ENCODE peak calls at places on chromosomes 16 and 17, in eight cellular contexts. One of them, this sample, is unnamed.

GRCh38 chr17:67902531-67903231 is 77.4 kb downstream of the BPTF start:
- DNase-seq in GM06990: no peak
- DNase-seq in DND-41: no peak
- DNase-seq in neural crest cell: peak
- DNase-seq in dorsolateral prefrontal cortex: no peak
- DNase-seq in Peyer's patch: no peak
- DNase-seq in endodermal cell: no peak
- DNase-seq in H1: no peak
- DNase-seq in this sample: no peak

GRCh38 chr16:77657016-77657415 is 65.3 kb upstream of the NUDT7 start:
- DNase-seq in DND-41: no peak
- DNase-seq in dorsolateral prefrontal cortex: no peak
- DNase-seq in neural crest cell: no peak
- DNase-seq in GM06990: no peak
- DNase-seq in H1: no peak
- DNase-seq in Peyer's patch: no peak
- DNase-seq in endodermal cell: peak
- DNase-seq in this sample: no peak

GRCh38 chr17:48373882-48374281 is 56.1 kb downstream of the SKAP1 start:
- DNase-seq in DND-41: no peak
- DNase-seq in dorsolateral prefrontal cortex: no peak
- DNase-seq in GM06990: no peak
- DNase-seq in H1: no peak
- DNase-seq in neural crest cell: no peak
- DNase-seq in endodermal cell: no peak
- DNase-seq in Peyer's patch: no peak
- DNase-seq in this sample: no peak

GRCh38 chr17:8326591-8327583 is 12.8 kb upstream of the ODF4 start:
- DNase-seq in neural crest cell: peak
- DNase-seq in Peyer's patch: no peak
- DNase-seq in dorsolateral prefrontal cortex: no peak
- DNase-seq in GM06990: no peak
- DNase-seq in H1: no peak
- DNase-seq in endodermal cell: peak
- DNase-seq in DND-41: no peak
- DNase-seq in this sample: no peak

GRCh38 chr17:8887834-8888703 is 20.6 kb upstream of the PIK3R6 start:
- DNase-seq in H1: no peak
- DNase-seq in Peyer's patch: no peak
- DNase-seq in dorsolateral prefrontal cortex: no peak
- DNase-seq in GM06990: no peak
- DNase-seq in DND-41: no peak
- DNase-seq in neural crest cell: peak
- DNase-seq in endodermal cell: peak
- DNase-seq in this sample: no peak

GRCh38 chr17:30600830-30601494 is 123.8 kb downstream of the GOSR1 start:
- DNase-seq in GM06990: peak
- DNase-seq in DND-41: peak
- DNase-seq in endodermal cell: no peak
- DNase-seq in dorsolateral prefrontal cortex: no peak
- DNase-seq in neural crest cell: no peak
- DNase-seq in Peyer's patch: no peak
- DNase-seq in H1: no peak
- DNase-seq in this sample: no peak

GRCh38 chr17:55727920-55728319 is 5.3 kb upstream of the TMEM100 start:
- DNase-seq in DND-41: no peak
- DNase-seq in endodermal cell: no peak
- DNase-seq in neural crest cell: no peak
- DNase-seq in GM06990: no peak
- DNase-seq in dorsolateral prefrontal cortex: no peak
- DNase-seq in Peyer's patch: no peak
- DNase-seq in H1: no peak
- DNase-seq in this sample: no peak

GRCh38 chr17:59829217-59830006 is 63.3 kb downstream of the TUBD1 start:
- DNase-seq in neural crest cell: no peak
- DNase-seq in endodermal cell: no peak
- DNase-seq in dorsolateral prefrontal cortex: no peak
- DNase-seq in H1: no peak
- DNase-seq in GM06990: peak
- DNase-seq in Peyer's patch: no peak
- DNase-seq in DND-41: peak
- DNase-seq in this sample: no peak

GRCh38 chr17:60695960-60696359 is 18.3 kb downstream of the BCAS3 start:
- DNase-seq in Peyer's patch: no peak
- DNase-seq in DND-41: no peak
- DNase-seq in endodermal cell: peak
- DNase-seq in neural crest cell: no peak
- DNase-seq in H1: no peak
- DNase-seq in dorsolateral prefrontal cortex: no peak
- DNase-seq in GM06990: no peak
- DNase-seq in this sample: no peak

GRCh38 chr16:14957576-14958322 is 17.1 kb upstream of the PDXDC1 start:
- DNase-seq in GM06990: peak
- DNase-seq in dorsolateral prefrontal cortex: no peak
- DNase-seq in Peyer's patch: no peak
- DNase-seq in neural crest cell: no peak
- DNase-seq in H1: no peak
- DNase-seq in endodermal cell: peak
- DNase-seq in DND-41: no peak
- DNase-seq in this sample: no peak

GRCh38 chr17:7022791-7023571 is at the start of gene BCL6B:
- DNase-seq in neural crest cell: no peak
- DNase-seq in DND-41: no peak
- DNase-seq in GM06990: no peak
- DNase-seq in Peyer's patch: no peak
- DNase-seq in H1: no peak
- DNase-seq in dorsolateral prefrontal cortex: no peak
- DNase-seq in endodermal cell: peak
- DNase-seq in this sample: no peak

GRCh38 chr16:49462989-49463371 is 89.4 kb downstream of the C16orf78 start:
- DNase-seq in GM06990: no peak
- DNase-seq in H1: no peak
- DNase-seq in DND-41: peak
- DNase-seq in neural crest cell: no peak
- DNase-seq in dorsolateral prefrontal cortex: no peak
- DNase-seq in Peyer's patch: peak
- DNase-seq in endodermal cell: peak
- DNase-seq in this sample: peak

GRCh38 chr17:36675250-36675649 is 73.9 kb downstream of the MRM1 start:
- DNase-seq in DND-41: peak
- DNase-seq in neural crest cell: no peak
- DNase-seq in GM06990: no peak
- DNase-seq in dorsolateral prefrontal cortex: no peak
- DNase-seq in H1: no peak
- DNase-seq in endodermal cell: no peak
- DNase-seq in Peyer's patch: peak
- DNase-seq in this sample: no peak

GRCh38 chr17:81715872-81716673 is 4.0 kb downstream of the SLC25A10 start:
- DNase-seq in neural crest cell: no peak
- DNase-seq in H1: no peak
- DNase-seq in GM06990: no peak
- DNase-seq in DND-41: no peak
- DNase-seq in Peyer's patch: no peak
- DNase-seq in endodermal cell: no peak
- DNase-seq in dorsolateral prefrontal cortex: no peak
- DNase-seq in this sample: no peak

GRCh38 chr17:80101946-80102706 is 745 bp downstream of the GAA start:
- DNase-seq in DND-41: peak
- DNase-seq in neural crest cell: no peak
- DNase-seq in GM06990: no peak
- DNase-seq in endodermal cell: no peak
- DNase-seq in H1: no peak
- DNase-seq in Peyer's patch: peak
- DNase-seq in dorsolateral prefrontal cortex: no peak
- DNase-seq in this sample: no peak

GRCh38 chr17:74785096-74785980 is 9.2 kb upstream of the NAT9 start:
- DNase-seq in endodermal cell: no peak
- DNase-seq in DND-41: no peak
- DNase-seq in neural crest cell: no peak
- DNase-seq in Peyer's patch: no peak
- DNase-seq in GM06990: no peak
- DNase-seq in H1: no peak
- DNase-seq in dorsolateral prefrontal cortex: no peak
- DNase-seq in this sample: no peak

GRCh38 chr16:80824623-80825364 is 20.4 kb upstream of the CDYL2 start:
- DNase-seq in dorsolateral prefrontal cortex: no peak
- DNase-seq in H1: no peak
- DNase-seq in endodermal cell: peak
- DNase-seq in Peyer's patch: peak
- DNase-seq in neural crest cell: peak
- DNase-seq in DND-41: peak
- DNase-seq in GM06990: no peak
- DNase-seq in this sample: no peak

GRCh38 chr17:8119575-8120519 is 1.5 kb upstream of the ALOXE3 start:
- DNase-seq in neural crest cell: peak
- DNase-seq in H1: peak
- DNase-seq in endodermal cell: peak
- DNase-seq in GM06990: peak
- DNase-seq in DND-41: peak
- DNase-seq in Peyer's patch: peak
- DNase-seq in dorsolateral prefrontal cortex: peak
- DNase-seq in this sample: peak

GRCh38 chr16:20868890-20869289 is 31.3 kb downstream of the DCUN1D3 start:
- DNase-seq in Peyer's patch: peak
- DNase-seq in dorsolateral prefrontal cortex: peak
- DNase-seq in neural crest cell: no peak
- DNase-seq in H1: no peak
- DNase-seq in DND-41: no peak
- DNase-seq in endodermal cell: peak
- DNase-seq in GM06990: no peak
- DNase-seq in this sample: no peak

GRCh38 chr17:7043544-7044268 is at the start of gene SLC16A11:
- DNase-seq in neural crest cell: no peak
- DNase-seq in H1: no peak
- DNase-seq in Peyer's patch: peak
- DNase-seq in dorsolateral prefrontal cortex: no peak
- DNase-seq in endodermal cell: peak
- DNase-seq in GM06990: peak
- DNase-seq in DND-41: no peak
- DNase-seq in this sample: no peak

GRCh38 chr16:16143038-16143763 is 80.1 kb downstream of the ABCC6 start:
- DNase-seq in Peyer's patch: peak
- DNase-seq in DND-41: peak
- DNase-seq in H1: no peak
- DNase-seq in GM06990: no peak
- DNase-seq in dorsolateral prefrontal cortex: no peak
- DNase-seq in neural crest cell: no peak
- DNase-seq in endodermal cell: peak
- DNase-seq in this sample: no peak
- TF ChIP-seq CTCF in Peyer's patch: peak
- TF ChIP-seq CTCF in DND-41: peak
- TF ChIP-seq CTCF in H1: peak
- TF ChIP-seq CTCF in GM06990: peak
- TF ChIP-seq CTCF in dorsolateral prefrontal cortex: no peak
- TF ChIP-seq CTCF in neural crest cell: peak
- TF ChIP-seq CTCF in endodermal cell: peak
- TF ChIP-seq CTCF in this sample: no peak

GRCh38 chr16:66115373-66115772 is 251.1 kb upstream of the CDH5 start:
- DNase-seq in Peyer's patch: no peak
- DNase-seq in DND-41: no peak
- DNase-seq in neural crest cell: no peak
- DNase-seq in endodermal cell: no peak
- DNase-seq in H1: no peak
- DNase-seq in dorsolateral prefrontal cortex: no peak
- DNase-seq in GM06990: no peak
- DNase-seq in this sample: no peak

GRCh38 chr16:66120656-66121055 is 245.8 kb upstream of the CDH5 start:
- DNase-seq in GM06990: no peak
- DNase-seq in endodermal cell: no peak
- DNase-seq in DND-41: no peak
- DNase-seq in dorsolateral prefrontal cortex: no peak
- DNase-seq in neural crest cell: no peak
- DNase-seq in Peyer's patch: no peak
- DNase-seq in H1: no peak
- DNase-seq in this sample: no peak

GRCh38 chr16:66121466-66121865 is 245.0 kb upstream of the CDH5 start:
- DNase-seq in DND-41: no peak
- DNase-seq in GM06990: no peak
- DNase-seq in dorsolateral prefrontal cortex: no peak
- DNase-seq in endodermal cell: no peak
- DNase-seq in neural crest cell: no peak
- DNase-seq in H1: no peak
- DNase-seq in Peyer's patch: no peak
- DNase-seq in this sample: no peak

GRCh38 chr16:66116163-66116792 is 250.2 kb upstream of the CDH5 start:
- DNase-seq in neural crest cell: no peak
- DNase-seq in DND-41: no peak
- DNase-seq in dorsolateral prefrontal cortex: no peak
- DNase-seq in Peyer's patch: no peak
- DNase-seq in H1: no peak
- DNase-seq in GM06990: no peak
- DNase-seq in endodermal cell: no peak
- DNase-seq in this sample: no peak
- TF ChIP-seq CTCF in neural crest cell: no peak
- TF ChIP-seq CTCF in DND-41: no peak
- TF ChIP-seq CTCF in dorsolateral prefrontal cortex: no peak
- TF ChIP-seq CTCF in Peyer's patch: no peak
- TF ChIP-seq CTCF in H1: no peak
- TF ChIP-seq CTCF in GM06990: no peak
- TF ChIP-seq CTCF in endodermal cell: no peak
- TF ChIP-seq CTCF in this sample: no peak

GRCh38 chr16:71883193-71883848 is 661 bp downstream of the ZNF821 start:
- DNase-seq in H1: no peak
- DNase-seq in endodermal cell: peak
- DNase-seq in dorsolateral prefrontal cortex: no peak
- DNase-seq in GM06990: peak
- DNase-seq in Peyer's patch: peak
- DNase-seq in neural crest cell: peak
- DNase-seq in DND-41: peak
- DNase-seq in this sample: peak
- TF ChIP-seq CTCF in H1: no peak
- TF ChIP-seq CTCF in endodermal cell: peak
- TF ChIP-seq CTCF in dorsolateral prefrontal cortex: no peak
- TF ChIP-seq CTCF in GM06990: peak
- TF ChIP-seq CTCF in Peyer's patch: no peak
- TF ChIP-seq CTCF in neural crest cell: peak
- TF ChIP-seq CTCF in DND-41: no peak
- TF ChIP-seq CTCF in this sample: no peak

DNA sequence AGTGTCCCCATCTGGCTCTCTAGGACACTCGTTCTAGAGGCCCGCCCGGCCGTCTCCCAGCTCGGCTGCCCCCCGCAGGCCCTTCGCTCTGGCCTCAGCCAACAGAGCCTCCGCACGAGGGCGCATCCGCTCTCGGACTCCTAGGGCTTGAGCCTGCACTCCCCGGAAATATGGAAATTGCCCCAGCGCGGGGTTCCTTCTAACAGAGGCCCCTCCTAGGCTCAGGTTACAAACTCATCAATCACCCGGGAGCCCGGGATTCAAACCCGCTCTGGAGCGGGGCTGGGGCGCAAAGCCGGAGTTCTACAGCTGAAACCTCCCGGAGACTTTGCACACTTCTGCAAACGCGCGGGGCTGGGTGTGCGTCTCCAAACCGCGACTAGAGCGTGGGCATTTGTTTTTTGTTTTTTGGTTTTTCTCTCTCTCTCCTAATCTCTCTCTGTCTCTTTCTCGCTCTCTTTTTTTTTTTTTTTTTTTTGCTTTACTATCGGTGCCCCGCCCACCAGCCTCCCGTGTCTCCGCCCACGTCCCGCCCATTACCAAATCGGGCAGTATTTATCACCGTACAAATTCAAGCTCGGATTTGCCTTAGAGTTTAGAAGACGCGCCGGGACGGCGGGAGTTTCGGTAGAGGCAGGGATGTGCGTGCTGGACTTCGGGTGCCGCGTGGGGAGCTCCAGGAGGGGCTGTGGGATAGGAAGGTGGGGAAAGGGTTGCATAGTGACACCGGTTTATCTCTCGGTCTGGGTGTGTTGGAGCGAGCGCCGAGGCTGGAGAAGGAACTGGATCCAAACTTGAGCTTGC is 2.4 kb upstream of the FOXL1 start:
- DNase-seq in endodermal cell: peak
- DNase-seq in H1: no peak
- DNase-seq in neural crest cell: peak
- DNase-seq in dorsolateral prefrontal cortex: no peak
- DNase-seq in DND-41: no peak
- DNase-seq in GM06990: peak
- DNase-seq in Peyer's patch: peak
- DNase-seq in this sample: no peak
- TF ChIP-seq CTCF in endodermal cell: peak
- TF ChIP-seq CTCF in H1: peak
- TF ChIP-seq CTCF in neural crest cell: peak
- TF ChIP-seq CTCF in dorsolateral prefrontal cortex: no peak
- TF ChIP-seq CTCF in DND-41: no peak
- TF ChIP-seq CTCF in GM06990: peak
- TF ChIP-seq CTCF in Peyer's patch: peak
- TF ChIP-seq CTCF in this sample: no peak